ENCODE peak calls at places on chromosomes 11 and 22, in four cellular contexts. K, H, C and X are unnamed samples.

GRCh38 chr11:106070606-106071005 is 6.5 kb downstream of the KBTBD3 start:
- DNase-seq in K (no peak), H (no peak), C (no peak), X (no peak)

GRCh38 chr11:128394436-128395089 is 192.8 kb downstream of the ETS1 start:
- DNase-seq in K (no peak), H (no peak), C (no peak), X (no peak)

GRCh38 chr22:43944670-43945430 is 10.4 kb upstream of the SAMM50 start:
- DNase-seq in K (no peak), H (no peak), C (no peak), X (no peak)

GRCh38 chr11:11667056-11667455 is 45.3 kb upstream of the GALNT18 start:
- DNase-seq in K (no peak), H (no peak), C (no peak), X (no peak)

GRCh38 chr11:108933630-108934029 is 268.8 kb downstream of the DDX10 start:
- DNase-seq in K (no peak), H (no peak), C (no peak), X (no peak)

GRCh38 chr22:36166086-36166485 is 5.5 kb upstream of the APOL3 start:
- DNase-seq in K (no peak), H (no peak), C (no peak), X (no peak)

GRCh38 chr11:10401275-10401674 is 53.8 kb upstream of the AMPD3 start:
- DNase-seq in K (no peak), H (no peak), C (no peak), X (peak)

GRCh38 chr11:64000026-64000739 is 13.9 kb downstream of the OTUB1 start:
- DNase-seq in K (peak), H (peak), C (peak), X (no peak)

GRCh38 chr11:108559340-108559739 is 34.2 kb downstream of the EXPH5 start:
- DNase-seq in K (no peak), H (no peak), C (no peak), X (no peak)

GRCh38 chr11:112459001-112459400 is 198.3 kb upstream of the PLET1 start:
- DNase-seq in K (no peak), H (no peak), C (no peak), X (no peak)

GRCh38 chr11:111540921-111541208 is 345 bp downstream of the LAYN start:
- DNase-seq in K (no peak), H (no peak), C (no peak), X (no peak)

GRCh38 chr22:42337356-42337755 is 66.9 kb upstream of the TCF20 start:
- DNase-seq in K (no peak), H (no peak), C (no peak), X (no peak)

GRCh38 chr22:45554861-45555260 is 52.2 kb downstream of the FBLN1 start:
- DNase-seq in K (no peak), H (no peak), C (no peak), X (no peak)

GRCh38 chr22:43228330-43228729 is 41.4 kb upstream of the TTLL12 start:
- DNase-seq in K (no peak), H (no peak), C (no peak), X (no peak)

GRCh38 chr22:20256042-20256441 is 12.1 kb downstream of the RTN4R start:
- DNase-seq in K (no peak), H (no peak), C (no peak), X (no peak)

GRCh38 chr11:9025101-9025850 is 21.5 kb upstream of the NRIP3 start:
- DNase-seq in K (no peak), H (no peak), C (no peak), X (peak)

GRCh38 chr11:45110562-45110961 is 35.9 kb upstream of the PRDM11 start:
- DNase-seq in K (peak), H (peak), C (no peak), X (peak)

GRCh38 chr22:25797891-25798290 is 55.9 kb downstream of the MYO18B start:
- DNase-seq in K (no peak), H (no peak), C (no peak), X (no peak)

GRCh38 chr11:26830218-26830617 is 108.4 kb upstream of the SLC5A12 start:
- DNase-seq in K (no peak), H (no peak), C (no peak), X (no peak)

GRCh38 chr11:81377418-81377817 is 1356.2 kb downstream of the FAM181B start:
- DNase-seq in K (no peak), H (no peak), C (no peak), X (no peak)

GRCh38 chr22:37425800-37426531 is 1.3 kb downstream of the ELFN2 start:
- DNase-seq in K (no peak), H (no peak), C (no peak), X (no peak)

GRCh38 chr22:24587948-24588347 is 4.9 kb downstream of the LRRC75B start:
- DNase-seq in K (no peak), H (no peak), C (no peak), X (no peak)

GRCh38 chr22:50316114-50317065 is 8.9 kb upstream of the PLXNB2 start:
- DNase-seq in K (no peak), H (no peak), C (no peak), X (no peak)

GRCh38 chr11:68843052-68843561 is 1.4 kb upstream of the CPT1A start:
- DNase-seq in K (no peak), H (no peak), C (no peak), X (no peak)

GRCh38 chr11:111745719-111746504 is 20.3 kb downstream of the PPP2R1B start:
- DNase-seq in K (no peak), H (no peak), C (no peak), X (no peak)

GRCh38 chr22:26199665-26200064 is 30.4 kb downstream of the SEZ6L start:
- DNase-seq in K (no peak), H (no peak), C (no peak), X (peak)

GRCh38 chr11:27211370-27212127 is 151.5 kb downstream of the CCDC34 start:
- DNase-seq in K (no peak), H (no peak), C (no peak), X (no peak)